ENCODE peak calls at places on chromosomes 7 and 10, in seven cellular contexts. J, A, H, Z, V, Q and W are unnamed samples.

GRCh38 chr7:156148547-156148946 is 336.3 kb upstream of the SHH start:
- DNase-seq in H (no peak), Z (no peak), J (no peak), A (no peak), Q (no peak), V (no peak), W (no peak)

GRCh38 chr7:123748171-123748733 is 551 bp downstream of the WASL start:
- DNase-seq in V (peak), H (no peak), Z (peak), Q (peak), J (peak), A (peak), W (no peak)

GRCh38 chr7:122886357-122887081 is at the start of gene CADPS2:
- DNase-seq in Z (no peak), A (peak), H (peak), V (peak), Q (no peak), J (peak), W (peak)

GRCh38 chr7:36999851-37000480 is 275.7 kb upstream of the AOAH start:
- DNase-seq in A (no peak), H (no peak), V (no peak), J (no peak), Z (no peak), Q (no peak), W (no peak)

GRCh38 chr10:97422921-97423420 is 3.0 kb upstream of the PGAM1 start:
- DNase-seq in A (no peak), Z (no peak), J (peak), Q (peak), H (no peak), V (no peak), W (no peak)

GRCh38 chr10:116104210-116104932 is 168.6 kb downstream of the GFRA1 start:
- DNase-seq in Q (no peak), V (no peak), H (peak), A (no peak), Z (no peak), J (no peak), W (no peak)

GRCh38 chr10:310976-311639 is 175.9 kb downstream of the ZMYND11 start:
- DNase-seq in H (peak), J (no peak), Q (no peak), V (no peak), Z (no peak), A (no peak), W (no peak)

GRCh38 chr10:121658111-121658510 is 59.9 kb upstream of the FGFR2 start:
- DNase-seq in H (no peak), A (no peak), Z (no peak), Q (no peak), V (no peak), J (no peak), W (no peak)

GRCh38 chr10:70604106-70604505 is 1.6 kb upstream of the PRF1 start:
- DNase-seq in Z (no peak), V (no peak), A (no peak), J (no peak), Q (no peak), H (no peak), W (no peak)

GRCh38 chr7:15461576-15461975 is 100.2 kb downstream of the AGMO start:
- DNase-seq in H (peak), J (no peak), Q (no peak), Z (no peak), A (no peak), V (no peak), W (no peak)

GRCh38 chr7:18040196-18040595 is 12.6 kb upstream of the PRPS1L1 start:
- DNase-seq in Z (no peak), V (no peak), J (no peak), Q (no peak), H (no peak), A (no peak), W (no peak)

GRCh38 chr10:132290631-132291030 is 17.1 kb downstream of the STK32C start:
- DNase-seq in A (no peak), Z (no peak), Q (no peak), J (no peak), H (no peak), V (no peak), W (no peak)

GRCh38 chr7:3206771-3207191 is 94.3 kb upstream of the SDK1 start:
- DNase-seq in J (no peak), V (no peak), H (no peak), A (no peak), Q (no peak), Z (no peak), W (no peak)

GRCh38 chr7:87058739-87059524 is 522 bp downstream of the ELAPOR2 start:
- DNase-seq in Z (peak), H (no peak), Q (peak), A (peak), V (peak), J (no peak), W (no peak)

GRCh38 chr10:16776896-16777295 is 40.3 kb downstream of the RSU1 start:
- DNase-seq in V (no peak), A (no peak), J (no peak), Q (no peak), H (no peak), Z (no peak), W (no peak)

GRCh38 chr7:92057375-92057774 is 76.9 kb downstream of the CYP51A1 start:
- DNase-seq in H (no peak), A (no peak), Z (no peak), J (no peak), Q (no peak), V (no peak), W (no peak)

GRCh38 chr10:96073722-96074121 is 30.3 kb downstream of the CCNJ start:
- DNase-seq in Q (no peak), H (peak), A (no peak), J (peak), Z (no peak), V (no peak), W (no peak)

GRCh38 chr10:102220612-102221011 is 5.5 kb upstream of the ELOVL3 start:
- DNase-seq in J (no peak), H (no peak), Z (no peak), V (no peak), A (no peak), Q (no peak), W (no peak)

GRCh38 chr7:41696323-41696916 is 6.5 kb downstream of the INHBA start:
- DNase-seq in Q (no peak), H (peak), A (peak), V (peak), Z (no peak), J (peak), W (peak)

GRCh38 chr10:103783686-103784085 is 71.7 kb downstream of the SH3PXD2A start:
- DNase-seq in Z (no peak), H (no peak), J (no peak), A (no peak), Q (no peak), V (no peak), W (no peak)

GRCh38 chr10:97686301-97686961 is 610 bp downstream of the AVPI1 start:
- DNase-seq in V (no peak), J (peak), Z (no peak), Q (no peak), H (no peak), A (no peak), W (no peak)

GRCh38 chr10:127161482-127161881 is 34.9 kb downstream of the INSYN2A start:
- DNase-seq in V (no peak), Q (no peak), A (no peak), H (no peak), J (no peak), Z (no peak), W (no peak)

GRCh38 chr10:104317195-104318095 is 20.8 kb downstream of the ITPRIP start:
- DNase-seq in Q (no peak), H (no peak), A (no peak), J (no peak), Z (no peak), V (peak), W (no peak)

GRCh38 chr7:96004598-96004997 is 232.2 kb downstream of the DYNC1I1 start:
- DNase-seq in Q (no peak), J (no peak), Z (no peak), V (no peak), A (no peak), H (peak), W (no peak)